ENCODE peak calls at places on chromosomes 2 and 18, in five cellular contexts. F is GM23248, U is endothelial cell, N is GM20000, C is endothelial cell of umbilical vein. J is an unnamed sample.

GRCh38 chr2:177243476-177243875 is 21.1 kb downstream of the NFE2L2 start:
- DNase-seq in F (peak; percentile 36), U (no peak), N (no peak), C (no peak), J (no peak)

GRCh38 chr2:64471616-64472015 is 17.7 kb downstream of the LGALSL start:
- DNase-seq in F (no peak), U (no peak), N (no peak), C (no peak), J (no peak)

GRCh38 chr2:226117506-226118065 is 682.0 kb downstream of the IRS1 start:
- DNase-seq in F (no peak), U (no peak), N (no peak), C (no peak), J (no peak)

GRCh38 chr18:48405108-48405507 is 4.1 kb downstream of the ZBTB7C start:
- DNase-seq in F (peak; percentile 79), U (no peak), N (no peak), C (no peak), J (peak; percentile 46)

GRCh38 chr2:134411828-134412638 is 158.2 kb downstream of the MGAT5 start:
- DNase-seq in F (peak; percentile 88), U (peak; percentile 50), N (peak; percentile 80), C (peak; percentile 73), J (peak; percentile 89)

GRCh38 chr18:59927246-59927825 is 27.5 kb downstream of the PMAIP1 start:
- DNase-seq in F (peak; percentile 25), U (no peak), N (peak; percentile 58), C (peak; percentile 49), J (no peak)

GRCh38 chr2:230824406-230824978 is 40.2 kb upstream of the ITM2C start:
- DNase-seq in F (peak; percentile 82), U (peak; percentile 68), N (peak; percentile 83), C (peak; percentile 71), J (peak; percentile 88)

GRCh38 chr2:43402002-43402401 is 175.6 kb upstream of the ZFP36L2 start:
- DNase-seq in F (no peak), U (no peak), N (peak; percentile 58), C (no peak), J (no peak)

GRCh38 chr2:213020268-213020667 is 131.1 kb downstream of the IKZF2 start:
- DNase-seq in F (no peak), U (no peak), N (no peak), C (no peak), J (no peak)

GRCh38 chr18:75507636-75508035 is 80.1 kb upstream of the SMIM21 start:
- DNase-seq in F (no peak), U (no peak), N (no peak), C (no peak), J (no peak)

GRCh38 chr2:226611196-226611943 is 188.2 kb downstream of the IRS1 start:
- DNase-seq in F (no peak), U (no peak), N (no peak), C (no peak), J (no peak)

GRCh38 chr2:152961376-152961775 is 243.0 kb downstream of the ARL6IP6 start:
- DNase-seq in F (no peak), U (no peak), N (no peak), C (no peak), J (no peak)

GRCh38 chr2:227388537-227389011 is 825 bp upstream of the SCYGR1 start:
- DNase-seq in F (peak; percentile 99), U (no peak), N (no peak), C (no peak), J (peak; percentile 74)

GRCh38 chr2:177799531-177799930 is 273.0 kb downstream of the PDE11A start:
- DNase-seq in F (peak; percentile 58), U (peak; percentile 42), N (no peak), C (peak; percentile 20), J (peak; percentile 55)

GRCh38 chr2:110979834-110980612 is 140.7 kb upstream of the BCL2L11 start:
- DNase-seq in F (no peak), U (no peak), N (no peak), C (no peak), J (no peak)

GRCh38 chr2:31248139-31248538 is 14.2 kb downstream of the EHD3 start:
- DNase-seq in F (no peak), U (no peak), N (no peak), C (no peak), J (no peak)

GRCh38 chr2:175854149-175854548 is 147.9 kb downstream of the LNPK start:
- DNase-seq in F (no peak), U (no peak), N (no peak), C (no peak), J (no peak)

GRCh38 chr2:16587629-16588028 is 78.0 kb downstream of the CYRIA start:
- DNase-seq in F (no peak), U (no peak), N (no peak), C (peak; percentile 10), J (no peak)

GRCh38 chr2:101157272-101157671 is 6.1 kb upstream of the TBC1D8 start:
- DNase-seq in F (no peak), U (no peak), N (no peak), C (no peak), J (no peak)

GRCh38 chr2:102761763-102762162 is at the start of gene TMEM182:
- DNase-seq in F (no peak), U (no peak), N (no peak), C (no peak), J (no peak)

GRCh38 chr2:131022731-131023130 is 70.5 kb downstream of the FAM168B start:
- DNase-seq in F (peak; percentile 56), U (no peak), N (no peak), C (no peak), J (no peak)

GRCh38 chr2:12675801-12676200 is 40.9 kb upstream of the TRIB2 start:
- DNase-seq in F (no peak), U (no peak), N (no peak), C (peak; percentile 65), J (no peak)

GRCh38 chr2:53448591-53448990 is 319.0 kb upstream of the CHAC2 start:
- DNase-seq in F (peak; percentile 39), U (no peak), N (no peak), C (no peak), J (peak; percentile 37)

GRCh38 chr2:224357098-224357901 is 44.6 kb downstream of the FAM124B start:
- DNase-seq in F (peak; percentile 74), U (peak; percentile 67), N (peak; percentile 73), C (peak; percentile 82), J (peak; percentile 83)